ENCODE peak calls at places on chromosomes 5 and 9, in six cellular contexts. One of them, this sample, is unnamed. For H3K4me1, the result is how much of the 10 kb centered on the place peaks cover.

GRCh38 chr5:59180515-59180914 is 597.6 kb downstream of the RAB3C start:
- DNase-seq in endodermal cell: no peak
- DNase-seq in GM23338: no peak
- DNase-seq in body of pancreas: no peak
- DNase-seq in left lung: no peak
- DNase-seq in tibial artery: no peak
- DNase-seq in this sample: no peak

GRCh38 chr5:66710557-66710956 is 114.4 kb downstream of the MAST4 start:
- DNase-seq in body of pancreas: peak
- DNase-seq in left lung: peak
- DNase-seq in tibial artery: no peak
- DNase-seq in endodermal cell: no peak
- DNase-seq in GM23338: no peak
- DNase-seq in this sample: no peak

GRCh38 chr5:56638768-56639238 is 176.5 kb upstream of the MAP3K1 start:
- DNase-seq in endodermal cell: no peak
- DNase-seq in tibial artery: no peak
- DNase-seq in GM23338: no peak
- DNase-seq in left lung: no peak
- DNase-seq in body of pancreas: peak
- DNase-seq in this sample: no peak

GRCh38 chr5:179269781-179270543 is 75.3 kb downstream of the ADAMTS2 start:
- DNase-seq in left lung: peak
- DNase-seq in endodermal cell: peak
- DNase-seq in body of pancreas: peak
- DNase-seq in tibial artery: peak
- DNase-seq in GM23338: no peak
- DNase-seq in this sample: no peak

GRCh38 chr5:178580556-178580955 is 9.6 kb downstream of the COL23A1 start:
- DNase-seq in tibial artery: no peak
- DNase-seq in left lung: no peak
- DNase-seq in endodermal cell: no peak
- DNase-seq in body of pancreas: no peak
- DNase-seq in GM23338: no peak
- DNase-seq in this sample: no peak

GRCh38 chr5:31122998-31123950 is 70.2 kb upstream of the CDH6 start:
- DNase-seq in left lung: no peak
- DNase-seq in GM23338: no peak
- DNase-seq in endodermal cell: no peak
- DNase-seq in tibial artery: no peak
- DNase-seq in body of pancreas: no peak
- DNase-seq in this sample: no peak

GRCh38 chr9:111582888-111583287 is 16.6 kb downstream of the PTGR1 start:
- DNase-seq in tibial artery: no peak
- DNase-seq in left lung: no peak
- DNase-seq in body of pancreas: no peak
- DNase-seq in GM23338: no peak
- DNase-seq in endodermal cell: no peak
- DNase-seq in this sample: no peak

GRCh38 chr5:173772407-173773059 is 115.6 kb upstream of the CPEB4 start:
- DNase-seq in body of pancreas: no peak
- DNase-seq in GM23338: no peak
- DNase-seq in tibial artery: no peak
- DNase-seq in left lung: no peak
- DNase-seq in endodermal cell: no peak
- DNase-seq in this sample: no peak

GRCh38 chr9:116632990-116633441 is 54.1 kb upstream of the TRIM32 start:
- DNase-seq in body of pancreas: no peak
- DNase-seq in tibial artery: no peak
- DNase-seq in GM23338: no peak
- DNase-seq in endodermal cell: no peak
- DNase-seq in left lung: no peak
- DNase-seq in this sample: no peak

DNA sequence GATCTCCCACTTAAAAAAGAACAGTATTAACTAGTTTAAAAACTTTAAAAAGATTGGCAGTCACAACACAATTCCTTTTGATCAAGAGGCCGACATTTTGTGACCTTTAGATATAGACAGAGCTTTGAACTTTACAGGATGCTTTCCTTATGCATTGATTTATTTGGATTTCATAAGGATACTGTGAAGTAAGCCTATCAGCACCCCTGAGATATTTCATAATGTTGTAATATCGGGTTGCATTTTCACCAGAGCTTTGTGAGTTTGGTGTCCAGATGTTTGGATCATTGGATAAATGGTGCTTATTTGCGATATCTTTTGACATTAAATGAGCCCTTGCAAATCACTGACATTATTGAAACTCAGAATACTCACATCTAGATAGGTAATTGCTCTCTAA is 7.7 kb downstream of the PALM2AKAP2 start:
- DNase-seq in body of pancreas: no peak
- DNase-seq in tibial artery: no peak
- DNase-seq in GM23338: no peak
- DNase-seq in endodermal cell: no peak
- DNase-seq in left lung: no peak
- DNase-seq in this sample: no peak
- H3K4me1 ChIP-seq in body of pancreas: under half
- H3K4me1 ChIP-seq in tibial artery: under half
- H3K4me1 ChIP-seq in GM23338: under half
- H3K4me1 ChIP-seq in endodermal cell: under half
- H3K4me1 ChIP-seq in left lung: under half
- H3K4me1 ChIP-seq in this sample: under half

DNA sequence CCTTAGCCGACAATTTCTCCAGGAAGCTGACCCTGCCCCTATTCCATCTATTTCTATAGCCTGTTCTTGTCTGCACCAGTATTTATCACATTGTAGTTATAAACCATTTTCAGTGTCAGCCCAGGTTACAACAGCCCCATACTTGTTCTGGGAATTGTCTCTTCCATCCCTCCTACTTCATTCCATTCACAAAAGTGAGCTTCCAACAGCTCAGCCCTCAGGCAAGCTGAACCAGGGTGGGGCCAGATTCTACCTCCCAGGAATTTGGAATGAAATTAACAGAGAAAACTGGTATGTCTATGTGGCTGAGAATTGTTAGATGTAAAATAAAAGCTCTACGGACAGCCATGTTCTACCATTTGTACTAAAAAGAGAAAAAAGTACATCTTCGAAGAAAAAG is 36.1 kb downstream of the STRBP start:
- DNase-seq in endodermal cell: no peak
- DNase-seq in left lung: no peak
- DNase-seq in tibial artery: no peak
- DNase-seq in GM23338: peak
- DNase-seq in body of pancreas: no peak
- DNase-seq in this sample: no peak
- H3K4me1 ChIP-seq in endodermal cell: under half
- H3K4me1 ChIP-seq in left lung: under half
- H3K4me1 ChIP-seq in tibial artery: under half
- H3K4me1 ChIP-seq in GM23338: under half
- H3K4me1 ChIP-seq in body of pancreas: under half
- H3K4me1 ChIP-seq in this sample: under half

DNA sequence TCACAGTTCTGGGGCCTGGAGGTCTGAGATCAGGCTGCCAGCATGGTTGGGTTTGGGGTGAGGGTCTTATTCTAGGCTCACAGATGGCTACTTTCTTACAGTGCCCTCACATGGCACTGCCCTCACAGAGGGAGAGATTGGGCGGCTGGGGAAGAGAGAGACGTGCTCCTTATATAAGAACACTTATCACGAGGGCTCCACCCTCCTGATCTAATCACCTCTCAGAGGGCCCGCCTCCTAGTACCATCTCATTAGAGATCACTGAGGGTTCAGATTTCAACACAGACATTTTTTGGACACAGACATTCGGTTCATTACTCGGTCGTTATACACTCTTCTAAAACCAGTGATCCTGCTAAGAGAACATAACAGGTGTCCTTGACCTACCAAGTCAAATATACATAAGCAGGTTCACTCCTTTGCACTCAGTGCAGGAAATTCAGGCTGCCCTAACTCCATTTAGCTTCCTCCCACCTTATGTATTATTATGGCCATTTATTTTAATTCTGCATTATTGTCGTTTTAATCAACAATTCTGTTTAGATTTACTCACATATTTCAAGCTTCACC is 121.7 kb downstream of the ICE1 start:
- DNase-seq in GM23338: no peak
- DNase-seq in endodermal cell: no peak
- DNase-seq in body of pancreas: no peak
- DNase-seq in tibial artery: no peak
- DNase-seq in left lung: no peak
- DNase-seq in this sample: no peak
- H3K4me1 ChIP-seq in GM23338: under half
- H3K4me1 ChIP-seq in endodermal cell: under half
- H3K4me1 ChIP-seq in body of pancreas: under half
- H3K4me1 ChIP-seq in tibial artery: under half
- H3K4me1 ChIP-seq in left lung: under half
- H3K4me1 ChIP-seq in this sample: under half

DNA sequence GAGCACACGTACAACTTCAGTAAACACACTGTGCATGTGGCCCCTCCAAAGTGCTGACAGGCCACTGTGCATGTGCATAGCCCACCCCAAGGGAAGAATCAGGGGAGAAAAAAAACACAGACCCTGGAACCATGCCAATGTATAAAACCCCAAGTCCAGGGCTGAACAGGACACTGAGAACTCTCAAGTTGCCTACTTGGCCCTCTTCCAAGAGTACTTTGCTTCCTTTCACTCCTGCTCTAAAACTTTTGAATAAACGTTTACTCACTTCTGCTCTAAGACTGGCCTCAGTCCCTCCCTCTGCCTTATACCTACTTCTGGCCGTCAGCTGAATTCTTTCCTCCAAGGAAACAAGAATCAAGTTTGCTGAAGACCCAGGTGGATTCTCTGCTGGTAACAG is 77.7 kb upstream of the NFIB start:
- DNase-seq in tibial artery: no peak
- DNase-seq in endodermal cell: no peak
- DNase-seq in left lung: no peak
- DNase-seq in GM23338: no peak
- DNase-seq in body of pancreas: no peak
- DNase-seq in this sample: no peak
- H3K4me1 ChIP-seq in tibial artery: under half
- H3K4me1 ChIP-seq in endodermal cell: under half
- H3K4me1 ChIP-seq in left lung: under half
- H3K4me1 ChIP-seq in GM23338: under half
- H3K4me1 ChIP-seq in body of pancreas: under half
- H3K4me1 ChIP-seq in this sample: under half